ENCODE peak calls at places on chromosomes 6 and 20, in eight cellular contexts. One of them, this sample, is unnamed. For H3K4me1 and H3K9me3, the result is how much of the 10 kb centered on the place peaks cover.

GRCh38 chr6:11878735-11879134 is 100.1 kb upstream of the ADTRP start:
- DNase-seq in esophagus muscularis mucosa: no peak
- DNase-seq in transverse colon: no peak
- DNase-seq in stomach: no peak
- DNase-seq in breast epithelium: no peak
- DNase-seq in spleen: no peak
- DNase-seq in endothelial cell of umbilical vein: no peak
- DNase-seq in Panc1: no peak
- DNase-seq in this sample: no peak

GRCh38 chr20:40532103-40532502 is 156.9 kb downstream of the MAFB start:
- DNase-seq in endothelial cell of umbilical vein: peak
- DNase-seq in stomach: no peak
- DNase-seq in spleen: no peak
- DNase-seq in esophagus muscularis mucosa: no peak
- DNase-seq in breast epithelium: no peak
- DNase-seq in Panc1: no peak
- DNase-seq in transverse colon: no peak
- DNase-seq in this sample: no peak

GRCh38 chr6:169344651-169345050 is 91.0 kb upstream of the THBS2 start:
- DNase-seq in Panc1: no peak
- DNase-seq in breast epithelium: no peak
- DNase-seq in spleen: no peak
- DNase-seq in endothelial cell of umbilical vein: no peak
- DNase-seq in transverse colon: no peak
- DNase-seq in stomach: no peak
- DNase-seq in esophagus muscularis mucosa: peak
- DNase-seq in this sample: no peak

GRCh38 chr6:113694278-113695077 is 162.7 kb upstream of the MARCKS start:
- DNase-seq in esophagus muscularis mucosa: peak
- DNase-seq in Panc1: peak
- DNase-seq in endothelial cell of umbilical vein: peak
- DNase-seq in spleen: no peak
- DNase-seq in stomach: no peak
- DNase-seq in breast epithelium: no peak
- DNase-seq in transverse colon: no peak
- DNase-seq in this sample: no peak

GRCh38 chr6:10437891-10438290 is 23.0 kb upstream of the TFAP2A start:
- DNase-seq in Panc1: no peak
- DNase-seq in spleen: no peak
- DNase-seq in esophagus muscularis mucosa: no peak
- DNase-seq in endothelial cell of umbilical vein: no peak
- DNase-seq in stomach: no peak
- DNase-seq in transverse colon: no peak
- DNase-seq in breast epithelium: no peak
- DNase-seq in this sample: no peak

GRCh38 chr20:34426026-34426425 is 63.0 kb downstream of the ITCH start:
- DNase-seq in endothelial cell of umbilical vein: no peak
- DNase-seq in breast epithelium: no peak
- DNase-seq in esophagus muscularis mucosa: no peak
- DNase-seq in Panc1: no peak
- DNase-seq in spleen: no peak
- DNase-seq in transverse colon: no peak
- DNase-seq in stomach: no peak
- DNase-seq in this sample: no peak

GRCh38 chr20:43238833-43239232 is 49.1 kb upstream of the PTPRT start:
- DNase-seq in breast epithelium: no peak
- DNase-seq in esophagus muscularis mucosa: no peak
- DNase-seq in spleen: no peak
- DNase-seq in transverse colon: no peak
- DNase-seq in stomach: no peak
- DNase-seq in Panc1: no peak
- DNase-seq in endothelial cell of umbilical vein: no peak
- DNase-seq in this sample: no peak

GRCh38 chr20:52290602-52291001 is 99.0 kb upstream of the ZFP64 start:
- DNase-seq in endothelial cell of umbilical vein: no peak
- DNase-seq in stomach: no peak
- DNase-seq in Panc1: no peak
- DNase-seq in spleen: no peak
- DNase-seq in esophagus muscularis mucosa: no peak
- DNase-seq in breast epithelium: no peak
- DNase-seq in transverse colon: no peak
- DNase-seq in this sample: no peak

DNA sequence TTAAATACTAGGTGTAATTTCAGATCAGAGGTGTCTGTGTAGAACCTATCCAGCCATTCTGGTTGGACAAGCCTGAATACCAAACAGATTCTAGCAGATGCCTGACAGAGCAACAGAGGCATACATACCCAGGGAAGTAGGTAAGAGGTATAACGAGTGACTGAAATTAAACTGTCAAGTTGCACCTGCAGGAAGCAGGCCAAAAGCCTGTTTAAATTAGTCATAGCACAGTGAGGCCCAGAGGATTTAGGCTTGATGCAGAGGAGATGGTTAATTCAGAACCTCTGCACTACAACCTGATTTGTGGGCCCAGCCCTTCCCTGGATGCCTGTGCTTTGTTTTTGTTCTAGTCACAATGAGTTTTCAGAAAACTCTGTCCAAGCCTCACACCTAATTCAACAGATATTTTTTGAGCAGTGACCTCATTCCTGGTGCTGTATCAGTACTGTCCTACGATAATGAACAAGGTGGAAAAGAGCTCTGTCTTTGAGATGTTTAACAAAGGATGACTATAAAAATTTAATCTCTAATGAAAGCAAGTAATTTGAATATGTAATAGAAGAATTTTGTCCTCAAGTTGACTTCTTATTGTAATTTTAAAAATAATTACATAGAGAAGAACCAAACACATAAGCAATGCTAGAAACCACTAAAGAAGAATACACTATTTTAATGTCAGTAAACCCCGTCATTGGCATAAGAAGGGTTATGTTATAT is 31.7 kb downstream of the C6orf58 start:
- DNase-seq in stomach: no peak
- DNase-seq in breast epithelium: no peak
- DNase-seq in Panc1: no peak
- DNase-seq in esophagus muscularis mucosa: no peak
- DNase-seq in transverse colon: no peak
- DNase-seq in spleen: no peak
- DNase-seq in endothelial cell of umbilical vein: no peak
- DNase-seq in this sample: no peak
- H3K4me1 ChIP-seq in stomach: under half
- H3K4me1 ChIP-seq in breast epithelium: under half
- H3K4me1 ChIP-seq in Panc1: under half
- H3K4me1 ChIP-seq in esophagus muscularis mucosa: under half
- H3K4me1 ChIP-seq in transverse colon: under half
- H3K4me1 ChIP-seq in spleen: under half
- H3K4me1 ChIP-seq in endothelial cell of umbilical vein: under half
- H3K4me1 ChIP-seq in this sample: under half

GRCh38 chr6:154488276-154488627 is 22.2 kb downstream of the CNKSR3 start:
- DNase-seq in esophagus muscularis mucosa: no peak
- DNase-seq in spleen: no peak
- DNase-seq in breast epithelium: no peak
- DNase-seq in endothelial cell of umbilical vein: no peak
- DNase-seq in stomach: no peak
- DNase-seq in transverse colon: no peak
- DNase-seq in Panc1: no peak
- DNase-seq in this sample: no peak

GRCh38 chr6:154485784-154486183 is 24.7 kb downstream of the CNKSR3 start:
- DNase-seq in stomach: no peak
- DNase-seq in endothelial cell of umbilical vein: no peak
- DNase-seq in breast epithelium: no peak
- DNase-seq in Panc1: no peak
- DNase-seq in esophagus muscularis mucosa: no peak
- DNase-seq in spleen: peak
- DNase-seq in transverse colon: peak
- DNase-seq in this sample: no peak

GRCh38 chr6:154491567-154492470 is 18.7 kb downstream of the CNKSR3 start:
- DNase-seq in spleen: no peak
- DNase-seq in transverse colon: no peak
- DNase-seq in endothelial cell of umbilical vein: no peak
- DNase-seq in stomach: no peak
- DNase-seq in esophagus muscularis mucosa: no peak
- DNase-seq in breast epithelium: no peak
- DNase-seq in Panc1: no peak
- DNase-seq in this sample: no peak

GRCh38 chr6:154488802-154489437 is 21.6 kb downstream of the CNKSR3 start:
- DNase-seq in Panc1: no peak
- DNase-seq in spleen: no peak
- DNase-seq in endothelial cell of umbilical vein: no peak
- DNase-seq in breast epithelium: no peak
- DNase-seq in transverse colon: no peak
- DNase-seq in stomach: no peak
- DNase-seq in esophagus muscularis mucosa: no peak
- DNase-seq in this sample: no peak

DNA sequence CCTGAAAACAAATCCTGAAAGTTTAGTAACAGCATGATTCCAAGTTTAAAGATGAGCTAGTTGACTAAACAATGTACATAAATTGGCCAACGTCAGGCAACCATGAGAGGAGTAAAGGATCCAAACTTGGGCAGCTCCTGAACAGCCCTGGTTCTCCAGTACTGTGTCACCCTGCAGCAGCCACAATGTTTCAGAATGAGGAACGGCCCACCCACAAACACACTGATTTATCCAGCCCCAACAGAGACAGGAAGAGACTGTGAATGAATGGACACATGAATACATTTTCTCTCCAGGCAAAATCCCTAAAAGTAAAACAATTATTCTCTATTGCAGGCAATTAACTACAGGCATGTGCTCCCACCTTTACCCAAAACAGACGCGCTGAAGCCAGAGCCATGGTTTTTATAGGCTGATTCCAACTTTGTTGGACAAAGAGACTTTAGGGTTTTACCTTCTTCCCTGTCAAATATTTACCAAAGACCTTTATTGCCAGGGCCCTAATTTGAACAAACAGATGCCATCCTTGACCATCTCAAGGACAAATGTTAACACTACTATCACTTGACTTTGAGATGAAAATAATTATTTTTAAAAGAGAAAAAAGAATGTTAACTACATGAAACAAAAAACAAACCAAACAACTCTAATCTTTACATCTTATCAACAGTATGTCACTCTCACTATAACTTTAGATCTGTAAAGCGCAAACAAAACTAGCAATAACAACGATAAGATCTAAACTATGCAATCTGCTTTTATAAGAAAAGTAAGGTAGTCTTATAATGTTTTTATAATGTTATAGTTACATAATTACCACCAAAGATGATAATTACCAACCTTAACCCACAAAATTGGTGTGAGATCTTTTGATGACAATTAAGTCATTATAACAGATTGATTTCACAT is 22.9 kb downstream of the CNKSR3 start:
- DNase-seq in endothelial cell of umbilical vein: no peak
- DNase-seq in stomach: no peak
- DNase-seq in spleen: no peak
- DNase-seq in esophagus muscularis mucosa: no peak
- DNase-seq in breast epithelium: no peak
- DNase-seq in transverse colon: no peak
- DNase-seq in Panc1: no peak
- DNase-seq in this sample: no peak
- TF ChIP-seq POLR2AphosphoS5 in endothelial cell of umbilical vein: no peak
- TF ChIP-seq POLR2AphosphoS5 in stomach: no peak
- TF ChIP-seq POLR2AphosphoS5 in spleen: no peak
- TF ChIP-seq POLR2AphosphoS5 in esophagus muscularis mucosa: no peak
- TF ChIP-seq POLR2AphosphoS5 in breast epithelium: no peak
- TF ChIP-seq POLR2AphosphoS5 in transverse colon: no peak
- TF ChIP-seq POLR2AphosphoS5 in Panc1: no peak
- TF ChIP-seq POLR2AphosphoS5 in this sample: no peak

GRCh38 chr6:164534070-164534766 is 775.2 kb downstream of the C6orf118 start:
- DNase-seq in breast epithelium: no peak
- DNase-seq in Panc1: no peak
- DNase-seq in stomach: no peak
- DNase-seq in esophagus muscularis mucosa: no peak
- DNase-seq in transverse colon: no peak
- DNase-seq in spleen: no peak
- DNase-seq in endothelial cell of umbilical vein: no peak
- DNase-seq in this sample: no peak

GRCh38 chr6:164531745-164532144 is 777.7 kb downstream of the C6orf118 start:
- DNase-seq in stomach: no peak
- DNase-seq in endothelial cell of umbilical vein: no peak
- DNase-seq in spleen: no peak
- DNase-seq in esophagus muscularis mucosa: no peak
- DNase-seq in breast epithelium: no peak
- DNase-seq in transverse colon: no peak
- DNase-seq in Panc1: no peak
- DNase-seq in this sample: no peak

GRCh38 chr6:164523060-164523459 is 786.3 kb downstream of the C6orf118 start:
- DNase-seq in breast epithelium: no peak
- DNase-seq in transverse colon: no peak
- DNase-seq in Panc1: no peak
- DNase-seq in spleen: no peak
- DNase-seq in stomach: no peak
- DNase-seq in endothelial cell of umbilical vein: no peak
- DNase-seq in esophagus muscularis mucosa: no peak
- DNase-seq in this sample: no peak

GRCh38 chr6:164532546-164533362 is 776.7 kb downstream of the C6orf118 start:
- DNase-seq in stomach: no peak
- DNase-seq in Panc1: no peak
- DNase-seq in transverse colon: no peak
- DNase-seq in spleen: no peak
- DNase-seq in esophagus muscularis mucosa: no peak
- DNase-seq in endothelial cell of umbilical vein: no peak
- DNase-seq in breast epithelium: no peak
- DNase-seq in this sample: no peak

DNA sequence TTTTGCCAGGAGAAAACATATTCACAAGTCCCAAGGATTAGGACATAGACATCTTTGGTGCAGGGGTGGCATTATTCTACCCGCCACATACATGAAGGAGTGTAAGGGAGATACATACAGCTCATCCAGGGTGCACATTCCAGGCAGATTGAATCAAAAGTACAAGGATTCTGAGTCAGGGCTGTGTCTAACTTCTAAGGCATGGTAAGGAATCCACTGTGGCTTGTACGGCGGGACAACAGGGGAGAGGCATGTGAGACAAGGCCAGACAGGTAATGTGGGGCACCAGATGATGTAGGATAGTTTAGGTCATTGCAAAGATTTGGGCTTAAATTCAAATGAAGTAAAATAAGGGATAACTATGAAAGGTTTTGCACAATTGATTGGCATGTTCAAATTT is 780.9 kb downstream of the C6orf118 start:
- DNase-seq in endothelial cell of umbilical vein: no peak
- DNase-seq in esophagus muscularis mucosa: no peak
- DNase-seq in breast epithelium: no peak
- DNase-seq in stomach: no peak
- DNase-seq in transverse colon: no peak
- DNase-seq in Panc1: no peak
- DNase-seq in spleen: no peak
- DNase-seq in this sample: no peak
- H3K9me3 ChIP-seq in endothelial cell of umbilical vein: under half
- H3K9me3 ChIP-seq in esophagus muscularis mucosa: under half
- H3K9me3 ChIP-seq in breast epithelium: under half
- H3K9me3 ChIP-seq in stomach: under half
- H3K9me3 ChIP-seq in transverse colon: under half
- H3K9me3 ChIP-seq in Panc1: under half
- H3K9me3 ChIP-seq in spleen: under half
- H3K9me3 ChIP-seq in this sample: under half

DNA sequence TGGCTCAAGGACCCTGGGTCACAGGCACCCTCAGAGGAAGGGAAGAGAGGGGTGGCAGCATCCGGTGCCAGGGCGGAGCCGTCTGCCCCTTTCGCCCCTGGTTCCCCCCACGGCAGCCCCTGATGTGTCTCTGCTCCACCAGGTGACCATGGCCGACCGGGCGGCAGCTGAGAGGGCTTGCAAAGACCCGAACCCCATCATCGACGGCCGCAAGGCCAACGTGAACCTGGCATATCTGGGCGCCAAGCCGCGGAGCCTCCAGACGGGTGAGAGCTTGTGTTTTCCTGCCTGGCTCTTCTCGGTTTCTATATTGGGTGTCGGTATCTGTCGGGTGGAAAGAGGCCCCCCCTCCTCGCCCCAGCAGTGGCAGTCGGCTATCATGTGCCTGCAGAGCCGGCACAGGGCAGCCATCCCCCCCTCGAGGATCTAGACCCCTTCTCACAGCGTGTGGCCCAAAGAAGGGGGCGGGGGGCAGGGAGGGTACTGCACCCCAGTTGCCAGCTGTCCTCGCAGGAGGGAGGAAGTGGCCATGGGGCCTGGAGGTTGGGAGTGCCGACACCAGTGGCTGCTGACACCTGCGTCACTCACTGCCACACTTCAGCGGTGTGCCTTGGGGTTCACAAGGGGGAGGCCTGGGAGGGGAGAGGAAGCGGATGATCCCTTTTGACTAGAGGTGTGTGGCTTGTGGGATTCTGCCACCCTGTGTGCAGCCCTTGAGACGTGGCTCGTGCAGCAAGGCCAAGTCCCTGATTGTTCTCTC is 1.5 kb downstream of the RBM38 start:
- DNase-seq in breast epithelium: no peak
- DNase-seq in esophagus muscularis mucosa: no peak
- DNase-seq in stomach: peak
- DNase-seq in spleen: peak
- DNase-seq in endothelial cell of umbilical vein: no peak
- DNase-seq in transverse colon: peak
- DNase-seq in Panc1: no peak
- DNase-seq in this sample: peak
- H3K4me1 ChIP-seq in breast epithelium: under half
- H3K4me1 ChIP-seq in esophagus muscularis mucosa: half or more
- H3K4me1 ChIP-seq in stomach: half or more
- H3K4me1 ChIP-seq in spleen: half or more
- H3K4me1 ChIP-seq in endothelial cell of umbilical vein: under half
- H3K4me1 ChIP-seq in transverse colon: half or more
- H3K4me1 ChIP-seq in Panc1: under half
- H3K4me1 ChIP-seq in this sample: half or more